ENCODE peak calls at places on chromosome 4, in seven cellular contexts. L, I, P, V, D, R and C are unnamed samples. For H3K36me3, the result is how much of the 10 kb centered on the place peaks cover.

GRCh38 chr4:59126996-59127395 is 2016.8 kb upstream of the IGFBP7 start:
- DNase-seq in D (no peak), L (no peak), I (no peak), V (no peak), P (no peak), R (no peak), C (no peak)

GRCh38 chr4:150525321-150525868 is 56.6 kb upstream of the MAB21L2 start:
- DNase-seq in D (no peak), R (no peak), V (no peak), L (no peak), I (no peak), P (no peak), C (no peak)

GRCh38 chr4:11914406-11914805 is 485.7 kb upstream of the HS3ST1 start:
- DNase-seq in V (peak), D (no peak), R (no peak), I (no peak), L (no peak), P (no peak), C (no peak)

GRCh38 chr4:92234393-92235176 is 69.2 kb upstream of the GRID2 start:
- DNase-seq in P (no peak), L (no peak), D (peak), R (no peak), I (peak), V (peak), C (no peak)

GRCh38 chr4:177293208-177294018 is 16.3 kb upstream of the NEIL3 start:
- DNase-seq in P (no peak), L (no peak), R (no peak), V (no peak), I (no peak), D (no peak), C (no peak)

GRCh38 chr4:33543941-33544450 is 2700.3 kb downstream of the ARAP2 start:
- DNase-seq in L (no peak), D (no peak), I (no peak), P (no peak), V (no peak), R (no peak), C (no peak)

GRCh38 chr4:29861307-29861706 is 858.9 kb upstream of the PCDH7 start:
- DNase-seq in R (no peak), P (no peak), V (no peak), D (no peak), I (no peak), L (no peak), C (no peak)

GRCh38 chr4:21470531-21470930 is 478.0 kb downstream of the KCNIP4 start:
- DNase-seq in D (peak), V (peak), P (no peak), R (no peak), I (no peak), L (no peak), C (peak)

GRCh38 chr4:153432971-153433752 is 33.0 kb upstream of the TMEM131L start:
- DNase-seq in R (peak), D (peak), L (peak), V (peak), I (peak), P (peak), C (peak)

GRCh38 chr4:85200106-85200505 is 233.6 kb upstream of the WDFY3 start:
- DNase-seq in P (no peak), R (no peak), I (no peak), D (no peak), L (no peak), V (no peak), C (no peak)

GRCh38 chr4:52028970-52029369 is 8.8 kb upstream of the LRRC66 start:
- DNase-seq in I (peak), R (no peak), V (no peak), L (no peak), P (no peak), D (peak), C (no peak)

GRCh38 chr4:151302432-151302831 is 23.0 kb downstream of the SH3D19 start:
- DNase-seq in D (no peak), V (no peak), R (no peak), L (no peak), P (no peak), I (no peak), C (no peak)

GRCh38 chr4:57090099-57090498 is 20.1 kb downstream of the IGFBP7 start:
- DNase-seq in V (peak), R (no peak), P (no peak), L (no peak), D (no peak), I (no peak), C (no peak)

GRCh38 chr4:150379454-150379853 is 202.5 kb upstream of the MAB21L2 start:
- DNase-seq in R (no peak), I (no peak), P (no peak), D (peak), L (no peak), V (peak), C (no peak)

GRCh38 chr4:37628977-37629609 is 57.1 kb downstream of the RELL1 start:
- DNase-seq in D (peak), L (no peak), R (peak), V (peak), P (no peak), I (no peak), C (no peak)

GRCh38 chr4:8414377-8414776 is 26.1 kb downstream of the ACOX3 start:
- DNase-seq in V (no peak), D (no peak), I (no peak), P (peak), R (no peak), L (peak), C (no peak)

GRCh38 chr4:3210467-3210866 is 38.5 kb upstream of the MSANTD1 start:
- DNase-seq in V (no peak), I (no peak), L (no peak), D (no peak), P (no peak), R (no peak), C (no peak)
- H3K36me3 ChIP-seq in V (under half), I (under half), L (half or more), D (half or more), P (half or more), R (under half), C (half or more)

GRCh38 chr4:184385705-184386141 is 88.6 kb downstream of the IRF2 start:
- DNase-seq in P (no peak), V (peak), I (no peak), L (no peak), D (no peak), R (no peak), C (no peak)
- H3K4me3 ChIP-seq in P (no peak), V (no peak), I (no peak), L (no peak), D (no peak), R (no peak), C (no peak)

GRCh38 chr4:147625733-147626132 is 8.5 kb downstream of the TMEM184C start:
- DNase-seq in V (no peak), R (no peak), L (no peak), I (no peak), D (no peak), P (no peak), C (no peak)

GRCh38 chr4:147628415-147628814 is 11.2 kb downstream of the TMEM184C start:
- DNase-seq in V (no peak), D (no peak), I (no peak), R (no peak), P (no peak), L (no peak), C (no peak)

GRCh38 chr4:147626903-147627302 is 9.7 kb downstream of the TMEM184C start:
- DNase-seq in R (no peak), V (no peak), I (no peak), D (no peak), L (no peak), P (no peak), C (no peak)
- H3K36me3 ChIP-seq in R (under half), V (under half), I (half or more), D (under half), L (half or more), P (under half), C (under half)

GRCh38 chr4:143404555-143404954 is 67.9 kb downstream of the GAB1 start:
- DNase-seq in L (no peak), I (no peak), R (no peak), P (no peak), D (no peak), V (no peak), C (no peak)
- H3K4me3 ChIP-seq in L (no peak), I (no peak), R (no peak), P (no peak), D (no peak), V (no peak), C (no peak)

GRCh38 chr4:45568694-45569093 is 555.2 kb downstream of the GABRG1 start:
- DNase-seq in P (no peak), D (no peak), L (no peak), I (no peak), R (no peak), V (no peak), C (no peak)
- H3K36me3 ChIP-seq in P (under half), D (under half), L (under half), I (under half), R (under half), V (under half), C (under half)

DNA sequence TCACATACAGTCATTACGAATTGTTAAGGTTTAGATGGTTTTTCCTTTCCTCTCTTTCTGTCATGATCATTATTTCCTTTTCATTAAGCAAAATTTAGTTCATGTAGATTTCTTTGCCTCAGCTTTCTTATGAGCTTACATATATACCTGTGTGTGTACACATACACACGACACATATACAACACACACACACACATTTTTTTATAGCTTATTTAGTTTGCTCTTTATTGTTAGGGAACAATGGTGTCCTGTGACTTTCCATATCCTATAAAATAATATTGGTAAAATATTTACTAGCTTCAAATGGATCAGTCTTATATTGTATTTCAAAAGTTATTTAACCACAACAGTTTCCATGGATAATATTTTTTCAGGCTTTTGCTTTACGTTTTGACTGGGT is 840.7 kb downstream of the PCDH18 start:
- DNase-seq in R (no peak), L (no peak), I (no peak), D (no peak), P (no peak), V (no peak), C (no peak)
- H3K4me3 ChIP-seq in R (no peak), L (no peak), I (no peak), D (no peak), P (no peak), V (no peak), C (no peak)

DNA sequence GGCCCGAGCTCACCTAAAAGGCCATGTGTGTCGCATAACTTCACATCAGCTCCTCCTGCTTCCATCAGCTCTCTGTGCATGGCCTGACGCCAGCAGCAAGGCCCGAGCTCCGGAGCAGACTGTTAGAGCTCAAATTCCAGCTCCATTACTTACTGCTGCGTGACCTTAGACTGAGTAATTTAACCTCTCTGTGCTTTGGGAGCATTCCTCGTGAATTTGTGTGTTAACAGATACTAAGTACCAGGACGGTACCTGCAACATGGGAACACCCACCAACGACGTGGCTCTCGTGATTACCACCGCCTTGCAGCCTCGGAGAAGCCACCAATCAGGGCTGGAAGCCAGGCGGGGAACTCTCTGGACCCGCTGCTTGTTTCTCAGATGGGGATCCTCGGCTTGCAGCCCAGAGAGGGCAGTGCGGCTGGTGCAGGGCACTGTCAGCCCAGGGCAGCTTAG is 12.9 kb downstream of the LETM1 start:
- DNase-seq in D (peak), V (peak), L (no peak), P (no peak), R (no peak), I (no peak), C (no peak)
- H3K36me3 ChIP-seq in D (half or more), V (under half), L (half or more), P (under half), R (under half), I (under half), C (half or more)

DNA sequence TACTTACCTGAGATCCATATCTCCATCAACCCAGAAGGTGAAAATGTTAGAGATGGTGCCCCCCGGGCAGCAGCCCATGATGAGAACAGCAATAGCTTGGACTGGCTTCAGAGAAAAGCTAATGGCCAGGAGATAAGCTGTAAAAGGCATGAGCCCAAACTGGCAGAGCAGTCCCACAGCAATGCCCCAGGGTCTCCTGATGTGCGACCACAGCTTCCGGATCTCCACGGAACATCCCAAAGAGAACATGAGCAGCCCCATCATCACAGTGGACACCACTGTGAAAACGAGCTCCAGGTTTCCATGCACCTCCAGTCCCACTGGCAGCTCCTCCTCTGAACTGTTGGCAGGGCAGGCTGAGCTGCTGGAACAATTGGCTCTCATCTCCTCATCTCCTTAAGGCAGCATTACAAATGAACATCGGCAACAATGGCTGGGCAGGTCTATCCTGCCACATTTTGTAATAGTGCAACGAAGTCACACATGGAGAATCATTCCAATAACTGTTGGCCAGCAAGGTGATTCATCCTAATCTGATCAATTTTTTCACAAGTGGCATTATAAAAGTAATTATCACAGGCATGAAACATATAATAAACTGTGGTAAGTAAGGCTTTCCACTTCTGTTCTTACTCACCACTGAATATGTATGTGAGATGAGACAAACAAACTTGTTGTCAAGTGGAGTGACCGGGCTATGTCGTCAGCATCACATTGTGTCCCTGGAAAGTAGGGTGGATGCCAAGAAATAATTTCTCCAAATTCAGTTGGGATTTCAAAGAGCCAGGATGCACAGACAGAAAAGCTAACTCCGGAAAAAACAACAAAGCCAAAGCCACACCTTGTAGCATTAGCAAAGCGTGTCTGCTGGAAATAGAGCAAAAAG is at the start of gene SLC10A6:
- DNase-seq in L (no peak), D (no peak), I (no peak), P (no peak), V (peak), R (no peak), C (no peak)
- H3K4me3 ChIP-seq in L (no peak), D (no peak), I (no peak), P (no peak), V (no peak), R (no peak), C (no peak)

GRCh38 chr4:768076-768475 is 57.9 kb downstream of the CPLX1 start:
- DNase-seq in I (no peak), L (no peak), R (no peak), P (no peak), D (no peak), V (no peak), C (no peak)
- H3K36me3 ChIP-seq in I (under half), L (half or more), R (under half), P (under half), D (under half), V (under half), C (half or more)

GRCh38 chr4:155445306-155445705 is 68.5 kb upstream of the MAP9 start:
- DNase-seq in R (no peak), D (no peak), L (no peak), P (no peak), V (no peak), I (no peak), C (no peak)

GRCh38 chr4:155441475-155441874 is 64.7 kb upstream of the MAP9 start:
- DNase-seq in D (no peak), L (no peak), I (no peak), R (no peak), P (no peak), V (no peak), C (no peak)

GRCh38 chr4:155444695-155445094 is 67.9 kb upstream of the MAP9 start:
- DNase-seq in I (no peak), V (no peak), L (no peak), R (no peak), P (no peak), D (no peak), C (no peak)

GRCh38 chr4:155442267-155443105 is 65.7 kb upstream of the MAP9 start:
- DNase-seq in P (peak), R (peak), L (peak), V (peak), D (peak), I (peak), C (peak)
- H3K4me3 ChIP-seq in P (no peak), R (no peak), L (no peak), V (no peak), D (peak), I (no peak), C (peak)